ENCODE peak calls at places on chromosome 16, in nine cellular contexts. X is M059J; N is CD8-positive, alpha-beta T cell; J is NCI-H1694; S is ELR; L is H54; D is amniotic stem cell; O is iPS-NIHi11; E is head of caudate nucleus. M is an unnamed sample.

GRCh38 chr16:2006317-2006716 is 3.3 kb downstream of the ZNF598 start:
- DNase-seq in X (no peak), N (no peak), J (no peak), S (no peak), L (no peak), D (no peak), O (no peak), E (no peak), M (no peak)

GRCh38 chr16:54324716-54325115 is 38.1 kb upstream of the IRX3 start:
- DNase-seq in X (no peak), N (no peak), J (no peak), S (no peak), L (no peak), D (no peak), O (no peak), E (no peak), M (no peak)

GRCh38 chr16:9311303-9311954 is 220.0 kb downstream of the HAPSTR1 start:
- DNase-seq in X (peak), N (no peak), J (no peak), S (no peak), L (peak), D (no peak), O (peak), E (peak), M (no peak)

GRCh38 chr16:74984194-74984669 is 691 bp downstream of the WDR59 start:
- DNase-seq in X (peak), N (no peak), J (no peak), S (peak), L (no peak), D (no peak), O (no peak), E (no peak), M (no peak)

GRCh38 chr16:84800118-84800517 is 19.7 kb upstream of the CRISPLD2 start:
- DNase-seq in X (no peak), N (no peak), J (no peak), S (no peak), L (no peak), D (no peak), O (no peak), E (no peak), M (no peak)

GRCh38 chr16:66647866-66648265 is 43.4 kb downstream of the CMTM3 start:
- DNase-seq in X (peak), N (no peak), J (no peak), S (no peak), L (no peak), D (no peak), O (no peak), E (no peak), M (no peak)

GRCh38 chr16:66882702-66883101 is 2.4 kb downstream of the PDP2 start:
- DNase-seq in X (no peak), N (no peak), J (no peak), S (no peak), L (no peak), D (no peak), O (no peak), E (no peak), M (no peak)

GRCh38 chr16:57444711-57445110 is 2.5 kb downstream of the CIAPIN1 start:
- DNase-seq in X (no peak), N (no peak), J (no peak), S (peak), L (no peak), D (no peak), O (no peak), E (no peak), M (no peak)

GRCh38 chr16:69942099-69942491 is 9.0 kb upstream of the CLEC18A start:
- DNase-seq in X (no peak), N (no peak), J (peak), S (no peak), L (no peak), D (no peak), O (no peak), E (no peak), M (peak)

GRCh38 chr16:69123894-69124293 is 8.5 kb downstream of the CHTF8 start:
- DNase-seq in X (peak), N (peak), J (peak), S (peak), L (peak), D (peak), O (peak), E (peak), M (no peak)

GRCh38 chr16:66369055-66369592 is 2.6 kb downstream of the CDH5 start:
- DNase-seq in X (no peak), N (no peak), J (no peak), S (no peak), L (no peak), D (no peak), O (no peak), E (no peak), M (no peak)

GRCh38 chr16:71923941-71924690 is 28.8 kb downstream of the IST1 start:
- DNase-seq in X (peak), N (no peak), J (no peak), S (peak), L (no peak), D (no peak), O (no peak), E (no peak), M (no peak)

GRCh38 chr16:69306031-69306430 is 5.1 kb upstream of the VPS4A start:
- DNase-seq in X (no peak), N (no peak), J (no peak), S (no peak), L (no peak), D (no peak), O (no peak), E (no peak), M (no peak)

GRCh38 chr16:50367777-50368409 is 895 bp downstream of the BRD7 start:
- DNase-seq in X (peak), N (no peak), J (no peak), S (peak), L (no peak), D (no peak), O (no peak), E (no peak), M (no peak)

GRCh38 chr16:49431591-49432290 is 58.1 kb downstream of the C16orf78 start:
- DNase-seq in X (no peak), N (no peak), J (no peak), S (no peak), L (no peak), D (no peak), O (no peak), E (no peak), M (peak)

GRCh38 chr16:21277927-21278706 is at the start of gene CRYM:
- DNase-seq in X (peak), N (peak), J (peak), S (peak), L (peak), D (no peak), O (peak), E (peak), M (no peak)

GRCh38 chr16:24858219-24859041 is 12.7 kb downstream of the SLC5A11 start:
- DNase-seq in X (peak), N (peak), J (no peak), S (peak), L (no peak), D (no peak), O (peak), E (peak), M (peak)

GRCh38 chr16:88453621-88454314 is 688 bp downstream of the ZFPM1 start:
- DNase-seq in X (peak), N (no peak), J (no peak), S (peak), L (no peak), D (no peak), O (no peak), E (no peak), M (no peak)

GRCh38 chr16:83959621-83960434 is 6.8 kb downstream of the OSGIN1 start:
- DNase-seq in X (no peak), N (no peak), J (no peak), S (no peak), L (no peak), D (no peak), O (no peak), E (no peak), M (no peak)

GRCh38 chr16:24139282-24139681 is 116.9 kb upstream of the CACNG3 start:
- DNase-seq in X (no peak), N (no peak), J (no peak), S (no peak), L (no peak), D (no peak), O (peak), E (no peak), M (no peak)

GRCh38 chr16:88651276-88651988 is 579 bp upstream of the CYBA start:
- DNase-seq in X (no peak), N (peak), J (no peak), S (no peak), L (no peak), D (no peak), O (peak), E (no peak), M (no peak)

GRCh38 chr16:1706386-1707192 is 594 bp downstream of the MAPK8IP3 start:
- DNase-seq in X (peak), N (no peak), J (no peak), S (peak), L (peak), D (no peak), O (peak), E (peak), M (no peak)

GRCh38 chr16:69112285-69113129 is 7.1 kb downstream of the HAS3 start:
- DNase-seq in X (peak), N (peak), J (no peak), S (peak), L (peak), D (no peak), O (peak), E (peak), M (peak)

GRCh38 chr16:66988197-66988788 is at the start of gene CES4A:
- DNase-seq in X (peak), N (no peak), J (no peak), S (peak), L (no peak), D (no peak), O (no peak), E (no peak), M (no peak)

GRCh38 chr16:47887496-47887895 is 268.3 kb downstream of the ABCC12 start:
- DNase-seq in X (peak), N (no peak), J (no peak), S (peak), L (peak), D (peak), O (peak), E (no peak), M (no peak)

GRCh38 chr16:4688674-4689045 is 4.7 kb upstream of the NUDT16L1 start:
- DNase-seq in X (no peak), N (no peak), J (no peak), S (no peak), L (no peak), D (no peak), O (no peak), E (no peak), M (no peak)

GRCh38 chr16:50646345-50646744 is 34.8 kb downstream of the SNX20 start:
- DNase-seq in X (no peak), N (no peak), J (no peak), S (no peak), L (no peak), D (no peak), O (no peak), E (no peak), M (no peak)

GRCh38 chr16:85612191-85612800 is 826 bp upstream of the GSE1 start:
- DNase-seq in X (peak), N (no peak), J (no peak), S (peak), L (peak), D (peak), O (peak), E (no peak), M (no peak)

GRCh38 chr16:30104090-30104489 is 8.1 kb upstream of the YPEL3 start:
- DNase-seq in X (no peak), N (no peak), J (no peak), S (no peak), L (no peak), D (no peak), O (no peak), E (no peak), M (no peak)